ENCODE peak calls at places on chromosomes 7 and 10, in eight cellular contexts. I is IMR-90, Z is SK-N-SH, O is HCT116, X is K562, Q is HepG2, B is GM12878, V is H1. H is an unnamed sample.

GRCh38 chr7:139246494-139246893 is 15.5 kb downstream of the UBN2 start:
- DNase-seq in I (no peak), Z (no peak), O (no peak), X (no peak), Q (no peak), B (no peak), V (no peak), H (no peak)

GRCh38 chr7:33432825-33433224 is 303.5 kb downstream of the BBS9 start:
- DNase-seq in I (no peak), Z (no peak), O (no peak), X (no peak), Q (no peak), B (no peak), V (no peak), H (no peak)

GRCh38 chr7:124263232-124263827 is 230.5 kb upstream of the TMEM229A start:
- DNase-seq in I (peak; percentile 54), Z (no peak), O (peak; percentile 28), X (no peak), Q (no peak), B (peak; percentile 31), V (no peak), H (peak; percentile 21)

GRCh38 chr10:124512040-124512428 is 50.4 kb downstream of the LHPP start:
- DNase-seq in I (no peak), Z (no peak), O (no peak), X (no peak), Q (no peak), B (no peak), V (no peak), H (no peak)

GRCh38 chr7:159078911-159079270 is 65.8 kb downstream of the VIPR2 start:
- DNase-seq in I (no peak), Z (no peak), O (no peak), X (no peak), Q (no peak), B (no peak), V (no peak), H (no peak)

GRCh38 chr7:45184326-45185027 is 26.9 kb downstream of the RAMP3 start:
- DNase-seq in I (no peak), Z (no peak), O (no peak), X (no peak), Q (no peak), B (no peak), V (no peak), H (no peak)

GRCh38 chr7:143390098-143390772 is 9.1 kb downstream of the ZYX start:
- DNase-seq in I (no peak), Z (no peak), O (no peak), X (no peak), Q (no peak), B (no peak), V (no peak), H (no peak)

GRCh38 chr10:48749254-48749787 is 64.6 kb downstream of the WDFY4 start:
- DNase-seq in I (no peak), Z (no peak), O (no peak), X (no peak), Q (no peak), B (no peak), V (no peak), H (no peak)

GRCh38 chr7:289209-289755 is 688 bp upstream of the FOXL3 start:
- DNase-seq in I (no peak), Z (peak; percentile 60), O (no peak), X (no peak), Q (no peak), B (no peak), V (no peak), H (no peak)

GRCh38 chr7:114711244-114711643 is 210.7 kb upstream of the MDFIC start:
- DNase-seq in I (peak; percentile 2), Z (no peak), O (no peak), X (no peak), Q (no peak), B (no peak), V (no peak), H (no peak)

GRCh38 chr7:32586291-32587221 is 91.3 kb downstream of the AVL9 start:
- DNase-seq in I (peak; percentile 96), Z (no peak), O (no peak), X (peak; percentile 27), Q (no peak), B (no peak), V (no peak), H (peak; percentile 54)

GRCh38 chr7:2937701-2938513 is 93.8 kb upstream of the GNA12 start:
- DNase-seq in I (no peak), Z (no peak), O (no peak), X (no peak), Q (no peak), B (no peak), V (no peak), H (no peak)

GRCh38 chr7:135914346-135914745 is 62.8 kb downstream of the MTPN start:
- DNase-seq in I (no peak), Z (no peak), O (no peak), X (no peak), Q (no peak), B (no peak), V (no peak), H (no peak)

GRCh38 chr7:91263359-91264082 is 712 bp upstream of the FZD1 start:
- DNase-seq in I (no peak), Z (peak; percentile 72), O (no peak), X (peak; percentile 67), Q (no peak), B (no peak), V (no peak), H (peak; percentile 15)

GRCh38 chr10:110074298-110074697 is 66.5 kb downstream of the ADD3 start:
- DNase-seq in I (no peak), Z (no peak), O (no peak), X (no peak), Q (peak; percentile 41), B (no peak), V (no peak), H (no peak)

GRCh38 chr7:28904539-28905143 is 53.5 kb downstream of the TRIL start:
- DNase-seq in I (no peak), Z (peak; percentile 41), O (no peak), X (no peak), Q (no peak), B (no peak), V (no peak), H (no peak)

GRCh38 chr7:36279251-36279925 is 110.3 kb upstream of the ANLN start:
- DNase-seq in I (peak; percentile 63), Z (no peak), O (no peak), X (no peak), Q (no peak), B (no peak), V (no peak), H (no peak)

GRCh38 chr7:106421181-106421762 is 136.5 kb upstream of the NAMPT start:
- DNase-seq in I (peak; percentile 95), Z (no peak), O (no peak), X (no peak), Q (no peak), B (no peak), V (no peak), H (no peak)

GRCh38 chr7:16098585-16099179 is 322.7 kb downstream of the CRPPA start:
- DNase-seq in I (peak; percentile 16), Z (no peak), O (peak; percentile 32), X (peak; percentile 40), Q (no peak), B (no peak), V (no peak), H (peak; percentile 29)

GRCh38 chr10:73744690-73744994 is 470 bp downstream of the SEC24C start:
- DNase-seq in I (peak; percentile 58), Z (peak; percentile 60), O (no peak), X (no peak), Q (peak; percentile 53), B (no peak), V (no peak), H (peak; percentile 55)

GRCh38 chr10:11578802-11579255 is 32.6 kb downstream of the USP6NL start:
- DNase-seq in I (no peak), Z (no peak), O (no peak), X (no peak), Q (no peak), B (peak; percentile 73), V (no peak), H (no peak)

GRCh38 chr7:85290252-85290651 is 103.4 kb upstream of the SEMA3D start:
- DNase-seq in I (no peak), Z (no peak), O (no peak), X (no peak), Q (no peak), B (no peak), V (no peak), H (no peak)
- TF ChIP-seq RAD21 in I (no peak), Z (no peak), O (no peak), X (no peak), Q (no peak), B (no peak), V (no peak), H (no peak)

DNA sequence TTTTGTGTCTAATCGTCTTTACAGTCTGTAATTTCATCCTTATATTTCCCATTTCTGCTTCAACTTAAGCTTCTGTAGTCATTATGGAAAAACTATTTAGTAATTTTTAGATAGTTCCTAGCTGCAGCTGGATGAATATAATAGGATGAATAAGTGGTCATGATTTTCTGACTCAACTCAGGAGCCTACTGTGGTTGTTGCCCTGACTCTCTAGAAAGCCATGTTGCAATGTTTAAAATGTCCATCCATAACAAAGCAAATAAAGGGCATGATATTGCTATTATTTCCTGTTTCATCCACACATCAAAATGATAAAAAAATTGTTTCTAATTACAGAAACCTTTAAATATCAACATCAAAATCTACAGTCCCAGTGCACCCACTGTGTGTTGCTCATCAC is 58.0 kb downstream of the MYPN start:
- DNase-seq in I (peak; percentile 56), Z (no peak), O (no peak), X (no peak), Q (no peak), B (no peak), V (no peak), H (no peak)
- TF ChIP-seq RAD21 in I (no peak), Z (no peak), O (no peak), X (no peak), Q (no peak), B (no peak), V (no peak), H (no peak)

GRCh38 chr10:114638874-114639625 is 19.0 kb downstream of the ABLIM1 start:
- DNase-seq in I (peak; percentile 95), Z (no peak), O (no peak), X (no peak), Q (no peak), B (peak; percentile 27), V (no peak), H (no peak)

GRCh38 chr10:114635101-114635500 is 23.0 kb downstream of the ABLIM1 start:
- DNase-seq in I (no peak), Z (no peak), O (no peak), X (no peak), Q (no peak), B (no peak), V (no peak), H (no peak)

GRCh38 chr10:114632869-114633715 is 25.0 kb downstream of the ABLIM1 start:
- DNase-seq in I (peak; percentile 94), Z (peak; percentile 23), O (peak; percentile 59), X (no peak), Q (peak; percentile 43), B (no peak), V (no peak), H (peak; percentile 70)

GRCh38 chr10:114634607-114634974 is 23.5 kb downstream of the ABLIM1 start:
- DNase-seq in I (peak; percentile 93), Z (peak; percentile 24), O (peak; percentile 58), X (peak; percentile 36), Q (peak; percentile 62), B (no peak), V (peak; percentile 17), H (peak; percentile 88)

GRCh38 chr10:114635797-114636550 is 22.1 kb downstream of the ABLIM1 start:
- DNase-seq in I (no peak), Z (no peak), O (no peak), X (no peak), Q (no peak), B (no peak), V (no peak), H (no peak)
- TF ChIP-seq RAD21 in I (no peak), Z (no peak), O (no peak), X (no peak), Q (no peak), B (no peak), V (no peak), H (no peak)

GRCh38 chr10:29409241-29410051 is 120.6 kb downstream of the LYZL1 start:
- DNase-seq in I (peak; percentile 61), Z (peak; percentile 88), O (peak; percentile 43), X (peak; percentile 76), Q (peak; percentile 47), B (no peak), V (no peak), H (peak; percentile 79)
- TF ChIP-seq RAD21 in I (no peak), Z (no peak), O (no peak), X (no peak), Q (peak; percentile 38), B (no peak), V (no peak), H (no peak)

H was measured in A549.